ENCODE peak calls at places on chromosomes 12 and 14, in four cellular contexts. One of them, this sample, is unnamed.

GRCh38 chr14:94174622-94175402 is 690 bp downstream of the PPP4R4 start:
- DNase-seq in left lung: peak
- DNase-seq in ovary: peak
- DNase-seq in WERI-Rb-1: peak
- DNase-seq in this sample: no peak

GRCh38 chr14:33631021-33631420 is 319.9 kb downstream of the EGLN3 start:
- DNase-seq in left lung: no peak
- DNase-seq in ovary: no peak
- DNase-seq in WERI-Rb-1: no peak
- DNase-seq in this sample: no peak

GRCh38 chr12:96295532-96296160 is 101.5 kb downstream of the ELK3 start:
- DNase-seq in left lung: no peak
- DNase-seq in ovary: no peak
- DNase-seq in WERI-Rb-1: no peak
- DNase-seq in this sample: no peak

GRCh38 chr14:22526210-22526609 is 62.8 kb downstream of the DAD1 start:
- DNase-seq in left lung: no peak
- DNase-seq in ovary: no peak
- DNase-seq in WERI-Rb-1: no peak
- DNase-seq in this sample: no peak

GRCh38 chr14:47365248-47365647 is 310.2 kb downstream of the MDGA2 start:
- DNase-seq in left lung: no peak
- DNase-seq in ovary: no peak
- DNase-seq in WERI-Rb-1: no peak
- DNase-seq in this sample: no peak

GRCh38 chr12:89263153-89263552 is 89.1 kb downstream of the DUSP6 start:
- DNase-seq in left lung: no peak
- DNase-seq in ovary: no peak
- DNase-seq in WERI-Rb-1: no peak
- DNase-seq in this sample: no peak

GRCh38 chr12:49031573-49032161 is 13.1 kb upstream of the PRKAG1 start:
- DNase-seq in left lung: no peak
- DNase-seq in ovary: no peak
- DNase-seq in WERI-Rb-1: no peak
- DNase-seq in this sample: no peak

GRCh38 chr14:36256131-36256801 is 64.2 kb downstream of the MBIP start:
- DNase-seq in left lung: no peak
- DNase-seq in ovary: no peak
- DNase-seq in WERI-Rb-1: no peak
- DNase-seq in this sample: no peak

GRCh38 chr14:68191567-68192321 is 372.2 kb downstream of the RAD51B start:
- DNase-seq in left lung: no peak
- DNase-seq in ovary: no peak
- DNase-seq in WERI-Rb-1: no peak
- DNase-seq in this sample: no peak

GRCh38 chr12:52949413-52950331 is 754 bp downstream of the KRT18 start:
- DNase-seq in left lung: no peak
- DNase-seq in ovary: no peak
- DNase-seq in WERI-Rb-1: no peak
- DNase-seq in this sample: peak

GRCh38 chr14:104398656-104399055 is 180.9 kb upstream of the C14orf180 start:
- DNase-seq in left lung: no peak
- DNase-seq in ovary: no peak
- DNase-seq in WERI-Rb-1: no peak
- DNase-seq in this sample: no peak

GRCh38 chr14:63478437-63478852 is 64.7 kb downstream of the PPP2R5E start:
- DNase-seq in left lung: no peak
- DNase-seq in ovary: no peak
- DNase-seq in WERI-Rb-1: no peak
- DNase-seq in this sample: no peak

GRCh38 chr12:73185403-73185802 is 913.2 kb downstream of the TRHDE start:
- DNase-seq in left lung: no peak
- DNase-seq in ovary: no peak
- DNase-seq in WERI-Rb-1: no peak
- DNase-seq in this sample: no peak

GRCh38 chr12:47124451-47124850 is 44.7 kb upstream of the AMIGO2 start:
- DNase-seq in left lung: no peak
- DNase-seq in ovary: no peak
- DNase-seq in WERI-Rb-1: no peak
- DNase-seq in this sample: no peak

GRCh38 chr12:63294327-63294632 is 143.3 kb upstream of the AVPR1A start:
- DNase-seq in left lung: no peak
- DNase-seq in ovary: no peak
- DNase-seq in WERI-Rb-1: no peak
- DNase-seq in this sample: no peak

GRCh38 chr12:68106160-68106559 is 53.4 kb downstream of the IFNG start:
- DNase-seq in left lung: no peak
- DNase-seq in ovary: no peak
- DNase-seq in WERI-Rb-1: no peak
- DNase-seq in this sample: no peak

GRCh38 chr12:6724409-6724797 is 557 bp downstream of the COPS7A start:
- DNase-seq in left lung: no peak
- DNase-seq in ovary: no peak
- DNase-seq in WERI-Rb-1: peak
- DNase-seq in this sample: no peak

GRCh38 chr12:116861331-116861730 is 19.9 kb downstream of the HRK start:
- DNase-seq in left lung: no peak
- DNase-seq in ovary: peak
- DNase-seq in WERI-Rb-1: no peak
- DNase-seq in this sample: no peak

DNA sequence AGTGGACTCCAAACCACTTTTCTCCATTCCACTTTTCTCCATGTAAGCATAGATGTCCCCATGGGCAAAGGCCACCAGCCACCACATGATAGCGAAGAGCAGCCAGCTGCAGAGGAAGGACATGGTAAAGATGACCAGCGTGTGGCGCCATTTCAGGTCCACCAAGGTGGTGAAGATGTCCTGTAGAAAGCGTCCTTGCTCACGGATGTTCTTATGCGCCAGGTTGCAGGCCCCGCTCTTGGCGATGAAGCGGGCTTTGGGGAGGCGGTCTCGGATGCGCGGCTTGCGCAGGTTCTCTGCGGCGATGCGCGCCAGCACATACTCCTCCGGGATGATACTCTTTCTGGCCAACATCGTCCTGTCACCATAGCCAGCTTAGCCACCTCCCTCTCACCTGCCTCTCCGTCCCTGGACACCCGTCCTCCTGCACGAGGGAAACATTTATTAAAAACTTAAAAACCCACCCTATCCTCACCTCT is 1.2 kb downstream of the KCNJ8 start:
- DNase-seq in left lung: peak
- DNase-seq in ovary: peak
- DNase-seq in WERI-Rb-1: peak
- DNase-seq in this sample: no peak
- TF ChIP-seq CTCF in left lung: no peak
- TF ChIP-seq CTCF in ovary: no peak
- TF ChIP-seq CTCF in WERI-Rb-1: peak
- TF ChIP-seq CTCF in this sample: no peak

DNA sequence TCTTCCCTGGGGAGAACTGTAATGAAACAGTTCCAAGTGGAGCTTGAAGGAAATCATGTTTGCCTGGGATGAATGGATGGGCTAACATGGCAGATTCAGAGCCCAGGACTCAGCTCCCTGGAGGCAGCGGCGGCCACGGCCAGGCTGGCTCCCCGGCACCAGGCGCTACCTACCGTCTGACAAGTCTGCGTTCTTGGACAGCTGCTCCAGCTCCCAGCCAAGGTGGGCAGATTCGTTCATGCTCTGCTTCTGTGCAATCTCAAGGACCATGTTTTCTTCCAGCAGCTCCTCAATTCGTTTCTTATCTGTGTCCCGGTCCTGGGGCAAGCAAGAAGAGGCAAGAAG is 80.1 kb upstream of the GPR68 start:
- DNase-seq in left lung: no peak
- DNase-seq in ovary: no peak
- DNase-seq in WERI-Rb-1: no peak
- DNase-seq in this sample: no peak
- H3K27ac ChIP-seq in left lung: peak
- H3K27ac ChIP-seq in ovary: peak
- H3K27ac ChIP-seq in WERI-Rb-1: peak
- H3K27ac ChIP-seq in this sample: peak

GRCh38 chr14:95516554-95517209 is at the start of gene SYNE3:
- DNase-seq in left lung: peak
- DNase-seq in ovary: peak
- DNase-seq in WERI-Rb-1: no peak
- DNase-seq in this sample: no peak
- H3K4me3 ChIP-seq in left lung: peak
- H3K4me3 ChIP-seq in ovary: peak
- H3K4me3 ChIP-seq in WERI-Rb-1: peak
- H3K4me3 ChIP-seq in this sample: peak

GRCh38 chr14:89267656-89268055 is 149.4 kb downstream of the FOXN3 start:
- DNase-seq in left lung: no peak
- DNase-seq in ovary: no peak
- DNase-seq in WERI-Rb-1: no peak
- DNase-seq in this sample: no peak
- TF ChIP-seq CTCF in left lung: no peak
- TF ChIP-seq CTCF in ovary: no peak
- TF ChIP-seq CTCF in WERI-Rb-1: no peak
- TF ChIP-seq CTCF in this sample: no peak

GRCh38 chr12:109112720-109113465 is 3.5 kb upstream of the ACACB start:
- DNase-seq in left lung: no peak
- DNase-seq in ovary: no peak
- DNase-seq in WERI-Rb-1: no peak
- DNase-seq in this sample: no peak

GRCh38 chr12:109115404-109115757 is 1.0 kb upstream of the ACACB start:
- DNase-seq in left lung: no peak
- DNase-seq in ovary: no peak
- DNase-seq in WERI-Rb-1: no peak
- DNase-seq in this sample: no peak

GRCh38 chr12:109111775-109112491 is 4.5 kb upstream of the ACACB start:
- DNase-seq in left lung: no peak
- DNase-seq in ovary: peak
- DNase-seq in WERI-Rb-1: peak
- DNase-seq in this sample: peak

GRCh38 chr12:109114644-109115043 is 1.7 kb upstream of the ACACB start:
- DNase-seq in left lung: no peak
- DNase-seq in ovary: no peak
- DNase-seq in WERI-Rb-1: no peak
- DNase-seq in this sample: no peak

DNA sequence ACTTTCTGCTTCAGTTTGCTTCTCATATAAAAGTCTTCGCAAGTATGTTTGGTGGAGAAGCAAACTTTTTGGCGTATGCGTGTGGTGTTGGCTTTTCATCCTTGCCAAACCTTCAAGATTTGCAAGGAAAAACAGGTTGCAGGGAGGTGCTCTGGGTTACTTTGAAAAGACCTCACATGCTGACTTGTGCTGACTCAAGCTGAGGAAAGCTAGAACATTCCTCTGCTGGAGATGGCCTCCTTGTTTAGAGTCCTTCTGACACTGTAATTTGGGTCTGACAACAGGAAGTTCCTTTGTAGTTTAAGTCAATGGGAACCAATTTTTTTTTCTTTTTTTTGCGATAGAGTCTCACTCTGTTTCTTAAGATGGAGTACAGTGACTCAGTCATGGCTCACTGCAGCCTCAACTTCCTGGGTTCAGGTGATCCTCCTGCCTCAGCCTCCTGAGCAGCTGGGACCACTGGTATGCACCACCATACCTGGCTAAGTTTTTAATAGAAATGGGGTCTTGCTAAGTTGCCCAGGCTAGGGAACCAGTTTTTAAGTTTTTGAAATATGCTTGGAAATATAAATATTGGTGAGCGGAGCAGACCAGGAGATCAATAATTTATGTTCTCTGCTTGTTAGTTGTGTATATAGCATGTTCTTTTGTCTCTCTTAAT is 2.6 kb upstream of the ACACB start:
- DNase-seq in left lung: no peak
- DNase-seq in ovary: no peak
- DNase-seq in WERI-Rb-1: no peak
- DNase-seq in this sample: no peak
- H3K27ac ChIP-seq in left lung: no peak
- H3K27ac ChIP-seq in ovary: peak
- H3K27ac ChIP-seq in WERI-Rb-1: no peak
- H3K27ac ChIP-seq in this sample: peak

GRCh38 chr12:22437031-22437806 is 102.7 kb upstream of the ST8SIA1 start:
- DNase-seq in left lung: peak
- DNase-seq in ovary: no peak
- DNase-seq in WERI-Rb-1: no peak
- DNase-seq in this sample: no peak
- H3K4me3 ChIP-seq in left lung: no peak
- H3K4me3 ChIP-seq in ovary: no peak
- H3K4me3 ChIP-seq in WERI-Rb-1: no peak
- H3K4me3 ChIP-seq in this sample: no peak

This sample was measured in breast epithelium.